ENCODE peak calls at places on chromosomes 4 and X, in nine cellular contexts. H is mesendoderm; W is brain microvascular endothelial cell; V is tibial nerve; R is effector memory CD4-positive, alpha-beta T cell; N is CD8-positive, alpha-beta memory T cell; M is astrocyte; O is MM.1S; C is IMR-90. I is an unnamed sample. For H3K27me3 and H3K36me3, the result is how much of the 10 kb centered on the place peaks cover.

GRCh38 chr4:23484689-23485088 is 405.2 kb downstream of the PPARGC1A start:
- DNase-seq in H (peak), W (no peak), V (no peak), R (no peak), N (no peak), M (peak), O (no peak), C (no peak), I (no peak)

GRCh38 chr4:169033660-169034059 is 23.6 kb upstream of the CBR4 start:
- DNase-seq in H (no peak), W (no peak), V (no peak), R (no peak), N (no peak), M (no peak), O (no peak), C (no peak), I (no peak)

GRCh38 chr4:140300271-140300970 is 73.0 kb upstream of the SCOC start:
- DNase-seq in H (peak), W (peak), V (no peak), R (no peak), N (no peak), M (peak), O (no peak), C (peak), I (peak)

GRCh38 chrX:24231169-24231568 is 81.6 kb downstream of the ZFX start:
- DNase-seq in H (no peak), W (peak), V (no peak), R (no peak), N (no peak), M (peak), O (no peak), C (peak), I (peak)

GRCh38 chr4:166941629-166942028 is 292.7 kb downstream of the SPOCK3 start:
- DNase-seq in H (peak), W (no peak), V (no peak), R (no peak), N (no peak), M (peak), O (no peak), C (no peak), I (no peak)

GRCh38 chrX:153769865-153770605 is 6.0 kb downstream of the PLXNB3 start:
- DNase-seq in H (no peak), W (no peak), V (no peak), R (no peak), N (no peak), M (no peak), O (no peak), C (no peak), I (peak)

GRCh38 chr4:159027535-159027934 is 75.3 kb upstream of the RAPGEF2 start:
- DNase-seq in H (no peak), W (no peak), V (no peak), R (no peak), N (no peak), M (no peak), O (peak), C (peak), I (no peak)

GRCh38 chr4:84366111-84366510 is 133.0 kb downstream of the NKX6-1 start:
- DNase-seq in H (no peak), W (no peak), V (no peak), R (no peak), N (no peak), M (peak), O (no peak), C (no peak), I (no peak)

GRCh38 chr4:152363086-152363485 is 172.8 kb downstream of the FBXW7 start:
- DNase-seq in H (no peak), W (no peak), V (no peak), R (no peak), N (no peak), M (peak), O (no peak), C (peak), I (peak)

GRCh38 chr4:121764303-121764701 is 662 bp downstream of the SMIM43 start:
- DNase-seq in H (peak), W (no peak), V (no peak), R (no peak), N (no peak), M (no peak), O (no peak), C (no peak), I (no peak)

GRCh38 chr4:121769341-121769740 is 4.4 kb upstream of the SMIM43 start:
- DNase-seq in H (no peak), W (no peak), V (no peak), R (no peak), N (no peak), M (no peak), O (no peak), C (no peak), I (no peak)

GRCh38 chr4:121765941-121766538 is 1.1 kb upstream of the SMIM43 start:
- DNase-seq in H (peak), W (no peak), V (no peak), R (no peak), N (no peak), M (no peak), O (no peak), C (no peak), I (no peak)

GRCh38 chr4:121764702-121765367 is at the start of gene SMIM43:
- DNase-seq in H (peak), W (no peak), V (no peak), R (no peak), N (no peak), M (no peak), O (no peak), C (no peak), I (peak)

GRCh38 chr4:121765368-121765705 is 373 bp upstream of the SMIM43 start:
- DNase-seq in H (no peak), W (no peak), V (no peak), R (no peak), N (no peak), M (no peak), O (no peak), C (no peak), I (no peak)
- H3K27me3 ChIP-seq in H (under half), W (under half), V (under half), R (under half), N (under half), M (under half), O (under half), C (under half), I (under half)

GRCh38 chr4:73730854-73731253 is 9.5 kb upstream of the CXCL8 start:
- DNase-seq in H (no peak), W (no peak), V (no peak), R (no peak), N (no peak), M (no peak), O (no peak), C (no peak), I (no peak)

GRCh38 chr4:73731968-73732610 is 8.3 kb upstream of the CXCL8 start:
- DNase-seq in H (no peak), W (no peak), V (no peak), R (no peak), N (no peak), M (no peak), O (no peak), C (no peak), I (no peak)

GRCh38 chr4:73734405-73735070 is 5.8 kb upstream of the CXCL8 start:
- DNase-seq in H (no peak), W (no peak), V (no peak), R (no peak), N (no peak), M (peak), O (no peak), C (peak), I (no peak)

GRCh38 chr4:73732759-73733431 is 7.5 kb upstream of the CXCL8 start:
- DNase-seq in H (no peak), W (no peak), V (no peak), R (no peak), N (no peak), M (no peak), O (no peak), C (no peak), I (no peak)

DNA sequence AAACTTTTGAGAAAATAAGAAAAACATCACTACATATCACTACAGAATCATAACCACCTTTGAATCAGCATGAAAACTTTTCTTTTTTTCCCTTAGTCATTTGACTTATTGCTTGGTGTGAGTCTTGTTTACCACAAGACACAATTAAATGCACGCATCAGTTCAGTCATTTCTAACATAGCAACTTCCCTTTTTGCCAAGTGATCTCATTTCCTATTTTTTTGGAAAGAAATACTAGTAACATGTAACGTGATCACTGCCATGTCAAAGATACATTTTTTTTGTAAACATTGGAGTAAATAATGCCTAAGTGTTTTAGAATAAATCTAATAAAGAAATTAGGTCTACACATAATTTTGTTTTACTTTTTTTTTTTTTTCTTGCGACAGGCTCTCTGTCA is 5.1 kb upstream of the CXCL8 start:
- DNase-seq in H (no peak), W (no peak), V (no peak), R (no peak), N (no peak), M (peak), O (no peak), C (peak), I (no peak)
- H3K27ac ChIP-seq in H (no peak), W (no peak), V (no peak), R (no peak), N (no peak), M (no peak), O (no peak), C (peak), I (peak)

GRCh38 chrX:66021407-66021757 is 18.5 kb downstream of the VSIG4 start:
- DNase-seq in H (no peak), W (no peak), V (no peak), R (no peak), N (no peak), M (no peak), O (no peak), C (no peak), I (no peak)

GRCh38 chrX:66019974-66020373 is 19.9 kb downstream of the VSIG4 start:
- DNase-seq in H (no peak), W (no peak), V (no peak), R (no peak), N (no peak), M (no peak), O (no peak), C (no peak), I (no peak)

GRCh38 chrX:66021758-66022741 is 17.8 kb downstream of the VSIG4 start:
- DNase-seq in H (no peak), W (no peak), V (no peak), R (no peak), N (no peak), M (no peak), O (no peak), C (no peak), I (no peak)

GRCh38 chrX:66019310-66019652 is 20.6 kb downstream of the VSIG4 start:
- DNase-seq in H (no peak), W (no peak), V (no peak), R (no peak), N (no peak), M (no peak), O (no peak), C (no peak), I (no peak)

GRCh38 chrX:66020578-66021406 is 19.1 kb downstream of the VSIG4 start:
- DNase-seq in H (no peak), W (no peak), V (no peak), R (no peak), N (no peak), M (no peak), O (no peak), C (no peak), I (no peak)
- H3K36me3 ChIP-seq in H (under half), W (under half), V (under half), R (under half), N (under half), M (under half), O (under half), C (under half), I (under half)

GRCh38 chr4:173661001-173661400 is 131.0 kb upstream of the HAND2 start:
- DNase-seq in H (no peak), W (no peak), V (no peak), R (no peak), N (no peak), M (no peak), O (no peak), C (no peak), I (no peak)
- H3K27me3 ChIP-seq in H (under half), W (under half), V (under half), R (under half), N (under half), M (under half), O (under half), C (under half), I (under half)

GRCh38 chr4:133145758-133146157 is 3.3 kb upstream of the PCDH10 start:
- DNase-seq in H (no peak), W (no peak), V (no peak), R (no peak), N (no peak), M (no peak), O (no peak), C (no peak), I (peak)

GRCh38 chr4:133146192-133146573 is 2.9 kb upstream of the PCDH10 start:
- DNase-seq in H (no peak), W (no peak), V (no peak), R (no peak), N (no peak), M (no peak), O (no peak), C (no peak), I (no peak)

GRCh38 chr4:133143775-133144430 is 5.2 kb upstream of the PCDH10 start:
- DNase-seq in H (no peak), W (no peak), V (no peak), R (no peak), N (no peak), M (no peak), O (no peak), C (no peak), I (no peak)

GRCh38 chr4:133146574-133147198 is 2.4 kb upstream of the PCDH10 start:
- DNase-seq in H (peak), W (peak), V (no peak), R (no peak), N (no peak), M (peak), O (peak), C (peak), I (peak)

GRCh38 chr4:133145241-133145640 is 3.9 kb upstream of the PCDH10 start:
- DNase-seq in H (no peak), W (no peak), V (no peak), R (no peak), N (no peak), M (no peak), O (no peak), C (no peak), I (no peak)
- H3K27ac ChIP-seq in H (no peak), W (no peak), V (no peak), R (no peak), N (no peak), M (no peak), O (no peak), C (no peak), I (no peak)

GRCh38 chr4:184421558-184422155 is 52.7 kb downstream of the IRF2 start:
- DNase-seq in H (no peak), W (no peak), V (no peak), R (no peak), N (no peak), M (no peak), O (peak), C (no peak), I (no peak)
- H3K36me3 ChIP-seq in H (under half), W (under half), V (under half), R (under half), N (under half), M (under half), O (under half), C (under half), I (under half)

DNA sequence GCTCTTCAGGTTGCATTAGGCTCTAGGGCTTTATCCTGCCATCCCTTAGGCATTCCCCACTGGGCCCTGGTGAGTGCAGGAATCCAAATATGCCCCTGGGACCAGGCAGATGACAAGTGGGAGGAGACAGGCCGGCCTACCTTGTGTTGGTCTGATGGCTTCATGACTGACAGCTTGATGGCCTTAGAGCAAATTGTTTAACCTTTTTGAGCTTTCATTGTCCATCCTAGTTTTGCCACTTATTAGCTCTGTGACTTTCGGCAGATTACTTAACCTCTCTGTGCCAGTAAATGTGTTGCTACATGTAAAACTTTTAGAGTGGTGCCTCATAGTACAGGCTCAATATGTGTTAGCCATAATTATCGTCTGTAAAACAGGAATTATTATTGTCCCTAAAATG is 4.4 kb downstream of the KIT start:
- DNase-seq in H (no peak), W (no peak), V (no peak), R (no peak), N (no peak), M (no peak), O (no peak), C (no peak), I (no peak)
- H3K27me3 ChIP-seq in H (under half), W (under half), V (under half), R (under half), N (under half), M (under half), O (under half), C (under half), I (under half)

GRCh38 chr4:71634364-71634763 is 149.5 kb downstream of the GC start:
- DNase-seq in H (no peak), W (no peak), V (no peak), R (no peak), N (no peak), M (no peak), O (no peak), C (no peak), I (no peak)

GRCh38 chr4:71639380-71639779 is 144.5 kb downstream of the GC start:
- DNase-seq in H (peak), W (no peak), V (no peak), R (no peak), N (no peak), M (no peak), O (no peak), C (no peak), I (no peak)

GRCh38 chr4:71630783-71631182 is 153.1 kb downstream of the GC start:
- DNase-seq in H (no peak), W (no peak), V (no peak), R (no peak), N (no peak), M (no peak), O (no peak), C (no peak), I (no peak)

DNA sequence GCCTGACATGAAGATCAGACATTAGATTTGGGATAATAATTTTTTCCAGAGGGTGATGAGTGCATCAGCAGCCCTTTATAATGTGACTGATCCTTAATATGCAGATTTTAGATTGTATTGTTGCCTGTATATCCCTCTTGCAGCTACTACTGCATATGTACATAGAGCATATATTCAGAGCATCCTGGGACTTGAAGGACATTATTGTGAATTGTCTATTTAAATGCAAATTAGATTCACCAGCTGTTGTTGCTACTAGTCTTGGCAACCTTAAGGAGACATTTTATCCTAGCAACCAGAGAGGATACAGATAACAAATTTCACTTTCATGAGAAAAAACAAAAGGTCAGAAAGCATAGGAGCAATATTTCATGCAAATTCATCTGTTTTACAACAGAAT is 148.8 kb downstream of the GC start:
- DNase-seq in H (no peak), W (no peak), V (no peak), R (no peak), N (no peak), M (no peak), O (no peak), C (no peak), I (no peak)
- H3K27ac ChIP-seq in H (no peak), W (no peak), V (no peak), R (no peak), N (no peak), M (no peak), O (no peak), C (no peak), I (no peak)

DNA sequence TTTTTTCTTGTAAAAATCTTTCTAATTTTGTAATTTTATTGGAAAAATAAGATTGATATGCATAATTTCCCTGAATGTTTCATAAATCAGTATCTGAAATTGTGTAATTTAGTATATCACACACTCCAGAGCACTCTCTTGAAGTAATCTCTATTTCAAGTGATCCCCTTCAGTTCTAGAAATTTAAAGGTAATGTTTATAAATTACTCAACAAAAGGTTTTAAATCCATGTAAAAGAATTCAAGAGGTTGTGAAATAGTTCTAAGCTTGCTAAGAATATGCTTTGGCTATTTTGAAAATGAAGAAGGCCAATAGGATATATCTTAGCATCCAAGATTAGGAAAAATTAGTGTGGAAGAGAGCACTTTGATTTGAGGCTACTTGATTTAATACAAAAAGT is 28.2 kb downstream of the SMARCAD1 start:
- DNase-seq in H (no peak), W (no peak), V (no peak), R (no peak), N (no peak), M (no peak), O (no peak), C (peak), I (no peak)
- H3K36me3 ChIP-seq in H (under half), W (under half), V (under half), R (under half), N (under half), M (under half), O (under half), C (under half), I (under half)

DNA sequence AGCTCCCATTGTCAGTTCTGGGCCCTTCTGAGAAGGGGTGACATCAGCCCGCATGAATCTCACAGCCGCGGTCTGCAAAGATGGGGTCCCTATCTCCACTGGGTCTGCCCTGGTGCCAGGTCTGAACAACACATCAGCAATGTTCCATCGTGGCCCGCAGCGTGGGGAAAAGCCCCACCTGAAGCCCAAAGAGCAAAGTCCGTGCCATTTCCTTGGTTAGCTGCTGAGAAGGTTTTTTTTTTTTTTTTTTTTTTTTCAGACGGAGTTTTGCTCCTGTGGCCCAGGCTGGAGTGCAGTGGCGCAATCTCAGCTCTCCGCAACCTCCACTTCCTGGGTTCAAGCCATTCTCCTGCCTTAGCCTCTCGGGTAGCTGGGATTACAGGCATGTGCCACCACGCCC is 79.4 kb downstream of the DCTD start:
- DNase-seq in H (no peak), W (no peak), V (no peak), R (no peak), N (no peak), M (no peak), O (no peak), C (no peak), I (peak)
- H3K27me3 ChIP-seq in H (under half), W (under half), V (under half), R (under half), N (under half), M (under half), O (under half), C (under half), I (under half)